ENCODE peak calls at places on chromosomes 16 and 17, in five cellular contexts. K, R, B, Y and I are unnamed samples.

GRCh38 chr17:8994319-8994718 is 27.0 kb upstream of the NTN1 start:
- DNase-seq in K (peak), R (peak), B (no peak), Y (no peak), I (peak)

GRCh38 chr16:83520596-83520995 is 287.2 kb upstream of the HSBP1 start:
- DNase-seq in K (no peak), R (no peak), B (no peak), Y (no peak), I (no peak)

GRCh38 chr17:160336-160735 is 21.1 kb downstream of the DOC2B start:
- DNase-seq in K (no peak), R (no peak), B (no peak), Y (no peak), I (no peak)

GRCh38 chr17:18916816-18917496 is 35.0 kb upstream of the SLC5A10 start:
- DNase-seq in K (no peak), R (no peak), B (peak), Y (no peak), I (no peak)

GRCh38 chr16:88619859-88620655 is 18.3 kb upstream of the IL17C start:
- DNase-seq in K (no peak), R (no peak), B (no peak), Y (peak), I (no peak)

GRCh38 chr16:54605536-54606066 is 319.0 kb upstream of the IRX3 start:
- DNase-seq in K (no peak), R (no peak), B (no peak), Y (no peak), I (no peak)

GRCh38 chr17:38667099-38667786 is 7.5 kb downstream of the EPOP start:
- DNase-seq in K (no peak), R (peak), B (no peak), Y (peak), I (peak)

GRCh38 chr16:4496305-4496704 is 20.1 kb downstream of the HMOX2 start:
- DNase-seq in K (no peak), R (no peak), B (peak), Y (no peak), I (no peak)

GRCh38 chr16:71353736-71354135 is 4.8 kb upstream of the CALB2 start:
- DNase-seq in K (no peak), R (no peak), B (no peak), Y (no peak), I (no peak)

GRCh38 chr17:50672831-50673551 is 34.7 kb downstream of the ANKRD40 start:
- DNase-seq in K (peak), R (no peak), B (no peak), Y (no peak), I (no peak)

GRCh38 chr16:46743232-46743719 is 4.9 kb downstream of the MYLK3 start:
- DNase-seq in K (no peak), R (peak), B (no peak), Y (peak), I (peak)

GRCh38 chr17:6948562-6948961 is 47.3 kb upstream of the ALOX12 start:
- DNase-seq in K (no peak), R (no peak), B (no peak), Y (no peak), I (no peak)

GRCh38 chr17:4721203-4722135 is 9.8 kb upstream of the MED11 start:
- DNase-seq in K (no peak), R (no peak), B (no peak), Y (no peak), I (no peak)

GRCh38 chr17:17813725-17814095 is 23.1 kb downstream of the SREBF1 start:
- DNase-seq in K (no peak), R (no peak), B (no peak), Y (no peak), I (no peak)

GRCh38 chr17:30230596-30231125 is 4.8 kb downstream of the SLC6A4 start:
- DNase-seq in K (no peak), R (no peak), B (no peak), Y (no peak), I (no peak)

GRCh38 chr17:38579934-38580333 is 25.8 kb downstream of the SRCIN1 start:
- DNase-seq in K (peak), R (no peak), B (no peak), Y (no peak), I (peak)

GRCh38 chr17:9298776-9299295 is 276.8 kb downstream of the STX8 start:
- DNase-seq in K (no peak), R (no peak), B (no peak), Y (no peak), I (no peak)

GRCh38 chr17:10681866-10682446 is 15.4 kb downstream of the SCO1 start:
- DNase-seq in K (no peak), R (no peak), B (peak), Y (no peak), I (no peak)

GRCh38 chr17:8186787-8187516 is 3.0 kb downstream of the BORCS6 start:
- DNase-seq in K (peak), R (peak), B (peak), Y (peak), I (peak)

GRCh38 chr16:82638095-82638798 is 11.5 kb downstream of the CDH13 start:
- DNase-seq in K (no peak), R (no peak), B (no peak), Y (no peak), I (no peak)

GRCh38 chr16:12829096-12829888 is 25.6 kb upstream of the CPPED1 start:
- DNase-seq in K (no peak), R (no peak), B (no peak), Y (no peak), I (no peak)

GRCh38 chr16:2524339-2524938 is 4.3 kb downstream of the AMDHD2 start:
- DNase-seq in K (no peak), R (no peak), B (no peak), Y (peak), I (no peak)
- TF ChIP-seq CTCF in K (no peak), R (no peak), B (no peak), Y (no peak), I (no peak)

GRCh38 chr16:11355862-11356261 is 10.6 kb downstream of the RMI2 start:
- DNase-seq in K (no peak), R (no peak), B (no peak), Y (no peak), I (no peak)

GRCh38 chr16:11358531-11358930 is 13.3 kb downstream of the RMI2 start:
- DNase-seq in K (no peak), R (no peak), B (no peak), Y (no peak), I (no peak)

GRCh38 chr16:11354733-11355574 is 9.7 kb downstream of the RMI2 start:
- DNase-seq in K (no peak), R (peak), B (no peak), Y (peak), I (peak)

GRCh38 chr16:11354407-11354732 is 9.1 kb downstream of the RMI2 start:
- DNase-seq in K (no peak), R (peak), B (no peak), Y (no peak), I (no peak)

DNA sequence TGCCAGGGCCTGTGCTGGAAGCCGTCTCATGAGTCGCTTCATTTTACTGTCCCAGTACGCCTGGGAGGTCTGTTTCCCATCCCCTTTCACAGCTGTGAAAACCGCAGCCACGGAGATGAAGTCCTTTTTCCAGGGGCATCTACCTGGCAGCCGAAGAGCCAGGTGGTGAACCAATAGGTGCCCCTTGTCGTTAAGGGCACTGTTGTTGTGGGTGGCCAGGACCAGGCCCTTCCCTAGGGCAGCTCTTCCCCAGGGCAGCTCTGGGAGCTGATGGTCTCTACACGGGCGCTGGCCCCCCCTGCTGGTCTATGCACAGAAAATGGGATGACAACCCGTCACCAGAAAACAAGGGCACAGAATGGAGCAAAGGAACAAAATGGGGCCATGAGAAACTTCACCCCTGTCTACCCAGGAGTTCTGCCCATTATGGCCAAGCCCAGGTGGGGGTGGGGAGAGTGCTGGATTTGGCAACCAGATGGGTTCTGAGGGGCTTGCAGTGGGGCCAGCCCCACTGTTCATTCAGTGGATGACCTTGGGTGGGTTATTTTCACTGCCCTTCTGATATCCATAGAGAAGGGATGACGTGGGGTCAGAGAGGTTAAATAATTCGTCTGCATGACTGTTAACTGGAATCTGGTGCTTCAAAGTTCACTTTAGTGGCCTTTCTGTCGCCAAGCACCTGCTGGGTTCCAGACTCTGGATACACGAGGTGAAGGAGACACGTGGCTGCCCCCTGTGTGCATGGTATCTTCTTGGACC is 11.5 kb downstream of the RMI2 start:
- DNase-seq in K (no peak), R (peak), B (no peak), Y (peak), I (peak)
- TF ChIP-seq CTCF in K (peak), R (peak), B (peak), Y (peak), I (peak)

GRCh38 chr17:45423936-45424335 is 8.7 kb downstream of the ARHGAP27 start:
- DNase-seq in K (no peak), R (no peak), B (no peak), Y (no peak), I (no peak)

GRCh38 chr17:45424769-45425124 is 7.9 kb downstream of the ARHGAP27 start:
- DNase-seq in K (no peak), R (no peak), B (no peak), Y (no peak), I (no peak)

GRCh38 chr17:45425984-45426413 is 6.7 kb downstream of the ARHGAP27 start:
- DNase-seq in K (no peak), R (no peak), B (no peak), Y (no peak), I (no peak)

GRCh38 chr17:45426561-45426960 is 6.1 kb downstream of the ARHGAP27 start:
- DNase-seq in K (no peak), R (no peak), B (no peak), Y (no peak), I (no peak)

DNA sequence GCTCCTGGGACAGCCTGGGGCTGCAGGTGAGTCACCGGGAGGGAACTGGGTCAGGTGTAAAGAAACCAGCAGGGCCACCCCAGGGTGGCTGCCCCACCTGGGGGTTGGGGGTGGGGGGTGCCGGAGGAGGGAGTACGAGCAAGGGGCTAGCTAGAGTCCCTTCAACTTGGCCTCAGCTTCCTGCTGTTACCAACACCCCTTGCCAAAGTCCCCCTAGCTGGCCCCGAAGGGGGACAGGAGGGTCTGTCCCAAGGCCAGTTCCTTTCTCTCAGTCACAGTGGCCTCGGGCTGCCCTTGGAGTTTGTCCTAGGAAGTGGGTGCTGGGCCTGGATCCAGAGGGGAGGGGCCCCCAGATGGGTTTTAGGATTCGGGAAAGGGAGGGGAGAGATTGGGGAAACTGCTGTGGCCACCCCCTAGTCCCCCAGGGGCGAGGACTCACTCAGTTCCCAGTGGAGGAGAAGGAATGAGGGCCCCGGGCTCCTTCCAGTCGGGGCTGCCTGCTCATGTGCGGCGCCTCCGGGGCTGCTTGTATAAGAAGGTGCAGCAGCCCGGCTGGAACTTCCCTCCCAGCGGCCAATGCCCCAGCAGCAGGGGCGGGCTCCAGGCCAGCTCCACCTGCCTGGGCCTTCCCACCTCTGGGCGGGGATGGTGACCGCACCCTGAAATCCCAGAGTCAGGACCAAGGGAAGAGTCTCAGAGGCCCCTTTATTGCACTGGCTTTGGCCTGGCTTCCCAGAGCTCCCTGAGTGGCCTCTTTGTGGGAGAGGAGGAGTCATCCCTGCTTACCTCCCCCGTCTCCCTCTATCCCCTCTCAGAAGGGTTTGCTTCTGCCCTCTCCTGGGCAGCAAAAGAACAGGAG is 7.3 kb downstream of the ARHGAP27 start:
- DNase-seq in K (no peak), R (peak), B (no peak), Y (peak), I (peak)
- TF ChIP-seq CTCF in K (no peak), R (peak), B (peak), Y (no peak), I (no peak)

DNA sequence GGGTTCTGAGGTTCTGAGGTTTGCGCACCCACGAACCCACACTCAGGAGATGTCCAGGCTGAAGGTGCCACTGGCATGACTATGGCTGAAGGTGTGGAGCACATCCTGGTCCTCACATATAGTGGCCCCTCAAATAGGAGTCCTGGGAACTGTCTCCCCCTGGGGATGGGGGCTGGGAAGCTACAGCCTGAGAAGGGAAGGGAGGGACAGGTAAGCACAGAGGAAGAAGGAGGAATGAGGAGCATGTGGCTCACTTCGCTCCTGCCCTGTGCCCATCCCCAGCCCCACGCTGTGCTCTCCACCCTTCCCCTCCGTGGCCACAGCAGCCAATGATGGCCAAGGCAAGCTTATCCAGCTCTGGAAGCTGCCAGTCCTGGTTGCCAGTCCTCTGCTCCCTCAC is 123.9 kb upstream of the LHX1 start:
- DNase-seq in K (no peak), R (no peak), B (no peak), Y (no peak), I (no peak)
- TF ChIP-seq CTCF in K (no peak), R (no peak), B (no peak), Y (no peak), I (no peak)

GRCh38 chr17:58517378-58517927 is 3.0 kb upstream of the MTMR4 start:
- DNase-seq in K (no peak), R (no peak), B (no peak), Y (no peak), I (no peak)

GRCh38 chr17:58517928-58518609 is 3.6 kb upstream of the MTMR4 start:
- DNase-seq in K (peak), R (peak), B (peak), Y (peak), I (peak)

GRCh38 chr17:58521680-58522079 is 7.2 kb upstream of the MTMR4 start:
- DNase-seq in K (no peak), R (no peak), B (no peak), Y (no peak), I (no peak)

GRCh38 chr17:58516644-58517377 is 2.4 kb upstream of the MTMR4 start:
- DNase-seq in K (no peak), R (no peak), B (no peak), Y (no peak), I (no peak)

DNA sequence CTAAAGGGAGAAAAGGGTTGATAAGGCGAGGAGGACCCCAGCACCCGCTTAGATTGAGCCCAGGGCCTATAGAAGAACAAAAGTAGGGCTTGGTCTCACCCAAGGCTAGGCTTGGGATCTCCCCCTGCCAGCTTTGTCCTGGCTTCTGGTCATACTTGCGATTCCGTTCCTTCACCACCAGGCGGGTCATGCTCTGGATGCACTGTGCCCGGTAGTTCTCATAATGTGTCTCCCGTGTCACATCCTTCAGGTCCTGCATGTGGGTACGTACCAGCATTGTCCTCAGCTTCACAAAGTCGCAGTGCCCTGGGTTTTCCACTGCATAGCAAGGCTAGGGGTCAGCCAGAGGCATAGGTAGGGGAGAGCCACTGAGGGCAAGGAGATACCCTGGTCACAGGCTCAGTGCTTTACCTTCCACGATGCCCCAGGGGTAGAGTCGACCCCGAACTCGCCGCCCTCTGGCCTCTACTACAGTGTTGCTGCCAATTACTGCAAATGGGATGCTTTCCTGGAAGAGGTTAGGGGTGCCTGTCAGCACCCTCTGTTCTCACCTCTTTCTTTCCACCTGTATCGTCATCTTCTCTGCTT is 6.5 kb upstream of the MTMR4 start:
- DNase-seq in K (no peak), R (no peak), B (no peak), Y (no peak), I (no peak)
- TF ChIP-seq CTCF in K (peak), R (peak), B (peak), Y (peak), I (no peak)

GRCh38 chr16:648071-648785 is 937 bp upstream of the WDR90 start:
- DNase-seq in K (no peak), R (peak), B (no peak), Y (peak), I (peak)
- TF ChIP-seq CTCF in K (no peak), R (peak), B (peak), Y (peak), I (peak)

DNA sequence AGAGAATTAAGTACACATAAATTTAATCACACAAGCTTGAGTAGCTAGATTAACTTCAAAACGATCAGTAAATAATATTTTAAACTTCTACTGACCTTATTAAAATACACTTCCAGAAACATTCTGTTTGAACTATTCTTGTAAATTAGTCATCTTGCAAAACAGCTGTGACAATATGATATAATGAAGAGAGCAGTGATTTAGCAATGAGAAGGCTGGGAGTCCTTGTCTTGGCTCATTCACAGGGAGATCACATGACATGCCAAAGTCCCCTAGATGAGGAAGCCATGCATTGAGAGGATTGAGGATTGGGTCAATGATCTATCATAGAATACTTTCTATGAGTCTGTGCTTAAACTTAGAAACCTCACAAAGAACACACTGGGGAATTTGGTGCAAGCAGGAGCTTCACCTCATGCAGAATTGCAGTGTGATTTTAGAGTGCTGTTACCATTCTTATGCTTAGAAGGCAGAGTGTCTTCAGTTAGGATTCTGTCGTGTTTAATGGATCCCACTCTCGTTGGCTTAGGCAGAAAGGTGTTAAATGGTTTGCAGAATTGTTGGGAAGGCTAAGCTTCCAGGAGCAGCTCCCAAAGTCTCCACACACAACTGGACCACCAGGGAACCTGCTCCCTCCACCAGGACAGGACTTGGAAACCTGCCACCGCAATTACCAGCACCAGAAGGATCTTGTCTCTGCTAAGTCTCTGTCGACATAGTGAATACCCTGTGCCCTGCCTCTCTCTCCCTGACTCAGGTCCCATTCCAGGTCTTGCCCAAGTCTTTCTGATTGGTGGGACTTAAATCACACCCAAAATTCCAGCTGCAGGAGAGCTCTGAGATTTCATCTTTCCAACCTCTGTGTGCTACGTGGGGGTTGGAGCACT is 87.1 kb downstream of the USP22 start:
- DNase-seq in K (no peak), R (no peak), B (peak), Y (no peak), I (no peak)
- TF ChIP-seq CTCF in K (no peak), R (no peak), B (no peak), Y (no peak), I (no peak)

DNA sequence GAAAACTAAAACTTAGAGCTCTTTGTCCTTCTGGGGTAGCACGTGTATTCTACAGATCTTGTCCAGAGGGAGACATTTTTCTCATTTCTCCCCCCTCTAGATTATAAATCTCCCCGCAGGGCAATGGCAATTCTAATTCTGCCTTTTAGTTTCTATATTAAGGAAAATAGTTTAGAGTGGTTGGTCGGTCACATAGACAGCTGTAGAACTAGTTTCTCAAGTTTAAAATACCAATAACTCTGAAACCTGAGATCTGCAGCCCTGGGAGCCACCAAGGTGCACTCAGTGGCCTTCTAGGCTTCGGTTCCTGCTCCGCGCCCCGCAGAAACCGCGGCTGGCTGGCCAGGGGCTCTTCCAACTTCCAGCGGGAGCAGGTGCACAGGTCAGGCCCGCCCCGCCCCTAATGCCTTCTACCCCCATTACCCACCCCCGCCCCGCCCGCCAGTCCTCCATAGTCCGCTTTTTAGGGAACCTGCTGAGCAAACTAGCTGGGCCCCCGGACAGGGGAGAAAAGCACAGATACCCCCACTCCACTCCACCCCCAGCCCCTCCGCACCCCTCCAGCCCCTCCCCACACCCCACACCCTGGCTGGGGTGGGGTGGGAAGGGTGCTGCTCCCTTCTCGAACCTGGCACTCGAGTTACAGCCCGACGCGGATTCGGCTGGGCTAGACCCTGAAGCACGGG is 432 bp downstream of the SLFN11 start:
- DNase-seq in K (no peak), R (peak), B (no peak), Y (peak), I (no peak)
- TF ChIP-seq CTCF in K (no peak), R (no peak), B (no peak), Y (no peak), I (no peak)